ENCODE peak calls at places on chromosomes 1 and 21, in four cellular contexts. One of them, this sample, is unnamed.

GRCh38 chr1:234658143-234658542 is 48.2 kb upstream of the IRF2BP2 start:
- DNase-seq in AG09309: peak
- DNase-seq in AG04449: peak
- DNase-seq in epithelial cell of esophagus: peak
- DNase-seq in this sample: no peak

GRCh38 chr1:15128520-15129313 is 24.8 kb upstream of the TMEM51 start:
- DNase-seq in AG04449: no peak
- DNase-seq in epithelial cell of esophagus: peak
- DNase-seq in AG09309: peak
- DNase-seq in this sample: peak

GRCh38 chr1:23483327-23484252 is at the start of gene ASAP3:
- DNase-seq in AG09309: no peak
- DNase-seq in AG04449: no peak
- DNase-seq in epithelial cell of esophagus: peak
- DNase-seq in this sample: peak

GRCh38 chr1:2802421-2802961 is 998 bp upstream of the TTC34 start:
- DNase-seq in AG09309: no peak
- DNase-seq in epithelial cell of esophagus: no peak
- DNase-seq in AG04449: no peak
- DNase-seq in this sample: no peak

GRCh38 chr1:67987046-67987799 is 63.2 kb downstream of the DIRAS3 start:
- DNase-seq in AG09309: peak
- DNase-seq in epithelial cell of esophagus: peak
- DNase-seq in AG04449: peak
- DNase-seq in this sample: no peak

GRCh38 chr1:245008761-245009160 is 144.4 kb upstream of the HNRNPU start:
- DNase-seq in AG09309: no peak
- DNase-seq in AG04449: no peak
- DNase-seq in epithelial cell of esophagus: no peak
- DNase-seq in this sample: no peak

GRCh38 chr1:204705888-204706837 is 20.6 kb upstream of the LRRN2 start:
- DNase-seq in AG04449: no peak
- DNase-seq in epithelial cell of esophagus: no peak
- DNase-seq in AG09309: no peak
- DNase-seq in this sample: no peak

GRCh38 chr1:7440154-7440553 is 330.9 kb upstream of the VAMP3 start:
- DNase-seq in AG04449: no peak
- DNase-seq in AG09309: no peak
- DNase-seq in epithelial cell of esophagus: no peak
- DNase-seq in this sample: no peak

GRCh38 chr1:214303106-214303505 is 22.1 kb downstream of the SMYD2 start:
- DNase-seq in AG09309: no peak
- DNase-seq in AG04449: no peak
- DNase-seq in epithelial cell of esophagus: no peak
- DNase-seq in this sample: no peak

GRCh38 chr1:234956821-234957329 is 171.8 kb downstream of the TOMM20 start:
- DNase-seq in AG09309: no peak
- DNase-seq in AG04449: no peak
- DNase-seq in epithelial cell of esophagus: no peak
- DNase-seq in this sample: no peak

GRCh38 chr1:76871355-76871974 is 4.2 kb downstream of the ST6GALNAC5 start:
- DNase-seq in AG09309: no peak
- DNase-seq in epithelial cell of esophagus: no peak
- DNase-seq in AG04449: no peak
- DNase-seq in this sample: no peak

GRCh38 chr1:185419718-185420117 is 102.7 kb upstream of the IVNS1ABP start:
- DNase-seq in AG09309: no peak
- DNase-seq in AG04449: no peak
- DNase-seq in epithelial cell of esophagus: peak
- DNase-seq in this sample: no peak

GRCh38 chr1:177871633-177872562 is 98.0 kb downstream of the SEC16B start:
- DNase-seq in AG04449: no peak
- DNase-seq in epithelial cell of esophagus: no peak
- DNase-seq in AG09309: no peak
- DNase-seq in this sample: no peak

GRCh38 chr21:27519357-27519756 is 552.5 kb upstream of the ADAMTS5 start:
- DNase-seq in AG04449: peak
- DNase-seq in epithelial cell of esophagus: peak
- DNase-seq in AG09309: peak
- DNase-seq in this sample: no peak

GRCh38 chr1:227949341-227949921 is 1.7 kb upstream of the WNT9A start:
- DNase-seq in epithelial cell of esophagus: no peak
- DNase-seq in AG04449: no peak
- DNase-seq in AG09309: no peak
- DNase-seq in this sample: no peak

DNA sequence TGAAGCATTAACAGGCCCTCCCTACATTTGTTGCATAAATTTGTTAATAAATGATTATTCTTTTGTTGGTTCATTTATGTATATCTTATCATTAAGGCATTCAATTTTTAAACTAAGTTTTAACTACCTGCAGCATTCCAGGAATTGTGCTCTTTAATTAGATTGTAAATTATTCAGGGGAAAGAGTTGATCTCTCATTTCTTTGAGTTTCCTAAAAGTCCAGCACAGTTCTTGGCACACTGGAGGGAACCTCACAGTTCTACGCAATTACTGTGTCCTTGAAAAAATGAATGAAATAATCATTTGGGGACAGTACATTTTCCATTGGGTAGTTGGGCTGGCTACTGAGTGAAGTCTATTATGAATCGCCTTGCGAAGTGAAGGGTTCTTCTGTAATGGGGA is 493 bp upstream of the STXBP3 start:
- DNase-seq in epithelial cell of esophagus: no peak
- DNase-seq in AG09309: no peak
- DNase-seq in AG04449: no peak
- DNase-seq in this sample: no peak
- H3K4me3 ChIP-seq in epithelial cell of esophagus: no peak
- H3K4me3 ChIP-seq in AG09309: no peak
- H3K4me3 ChIP-seq in AG04449: no peak
- H3K4me3 ChIP-seq in this sample: no peak

GRCh38 chr1:241639653-241640148 is 468 bp downstream of the CHML start:
- DNase-seq in epithelial cell of esophagus: peak
- DNase-seq in AG09309: no peak
- DNase-seq in AG04449: no peak
- DNase-seq in this sample: no peak

GRCh38 chr1:241640149-241640866 is at the start of the genes CHML and OPN3:
- DNase-seq in AG04449: no peak
- DNase-seq in epithelial cell of esophagus: peak
- DNase-seq in AG09309: peak
- DNase-seq in this sample: peak

GRCh38 chr1:241641748-241642592 is 1.8 kb upstream of the CHML start:
- DNase-seq in AG09309: no peak
- DNase-seq in AG04449: no peak
- DNase-seq in epithelial cell of esophagus: peak
- DNase-seq in this sample: no peak

GRCh38 chr1:241642593-241642944 is 2.4 kb upstream of the CHML start:
- DNase-seq in AG04449: no peak
- DNase-seq in AG09309: no peak
- DNase-seq in epithelial cell of esophagus: no peak
- DNase-seq in this sample: no peak

DNA sequence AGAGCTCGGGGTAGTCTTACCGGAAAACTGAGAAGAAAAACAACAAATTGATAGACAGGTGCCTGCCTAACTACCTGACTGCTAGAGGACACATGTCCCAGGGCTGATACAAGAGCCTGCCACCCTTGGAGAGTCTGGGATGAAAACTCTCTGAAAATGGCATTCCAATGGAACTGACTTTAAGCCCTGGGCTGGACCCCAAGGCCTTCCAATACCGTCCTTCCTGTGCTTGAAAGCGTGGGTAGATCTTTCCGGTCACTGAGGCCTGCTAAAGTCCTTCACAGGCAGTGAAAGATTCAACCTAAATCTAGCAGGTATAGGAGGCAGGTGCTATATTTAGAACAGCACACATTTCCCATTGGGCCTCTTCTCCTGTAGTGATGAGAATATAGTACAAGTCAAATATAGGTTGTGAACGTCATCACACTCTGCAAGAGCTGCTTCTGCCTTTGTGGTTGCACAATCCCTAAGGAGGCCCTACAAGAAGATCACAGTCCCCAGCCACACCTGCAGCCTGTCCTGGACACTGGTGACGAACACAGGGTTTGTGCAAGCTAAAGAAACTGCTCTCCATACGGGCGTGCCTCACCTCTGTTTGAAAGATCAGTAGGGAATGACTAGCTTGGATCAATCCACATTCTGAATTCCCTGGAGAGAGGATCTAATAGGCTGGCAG is 836 bp upstream of the CHML start:
- DNase-seq in epithelial cell of esophagus: peak
- DNase-seq in AG09309: no peak
- DNase-seq in AG04449: no peak
- DNase-seq in this sample: no peak
- H3K4me3 ChIP-seq in epithelial cell of esophagus: peak
- H3K4me3 ChIP-seq in AG09309: no peak
- H3K4me3 ChIP-seq in AG04449: no peak
- H3K4me3 ChIP-seq in this sample: peak

GRCh38 chr1:212446333-212446732 is 13.6 kb downstream of the NENF start:
- DNase-seq in AG09309: no peak
- DNase-seq in epithelial cell of esophagus: no peak
- DNase-seq in AG04449: no peak
- DNase-seq in this sample: no peak
- H3K4me3 ChIP-seq in AG09309: no peak
- H3K4me3 ChIP-seq in epithelial cell of esophagus: no peak
- H3K4me3 ChIP-seq in AG04449: no peak
- H3K4me3 ChIP-seq in this sample: no peak

GRCh38 chr1:156076609-156077429 is 5.4 kb downstream of the MEX3A start:
- DNase-seq in AG04449: no peak
- DNase-seq in AG09309: no peak
- DNase-seq in epithelial cell of esophagus: no peak
- DNase-seq in this sample: no peak

GRCh38 chr1:156075775-156076204 is 6.5 kb downstream of the MEX3A start:
- DNase-seq in AG04449: no peak
- DNase-seq in AG09309: no peak
- DNase-seq in epithelial cell of esophagus: no peak
- DNase-seq in this sample: no peak

GRCh38 chr1:156078728-156079127 is 3.5 kb downstream of the MEX3A start:
- DNase-seq in AG04449: no peak
- DNase-seq in AG09309: no peak
- DNase-seq in epithelial cell of esophagus: no peak
- DNase-seq in this sample: no peak

GRCh38 chr1:156075158-156075557 is 7.1 kb downstream of the MEX3A start:
- DNase-seq in AG04449: no peak
- DNase-seq in epithelial cell of esophagus: no peak
- DNase-seq in AG09309: no peak
- DNase-seq in this sample: no peak

DNA sequence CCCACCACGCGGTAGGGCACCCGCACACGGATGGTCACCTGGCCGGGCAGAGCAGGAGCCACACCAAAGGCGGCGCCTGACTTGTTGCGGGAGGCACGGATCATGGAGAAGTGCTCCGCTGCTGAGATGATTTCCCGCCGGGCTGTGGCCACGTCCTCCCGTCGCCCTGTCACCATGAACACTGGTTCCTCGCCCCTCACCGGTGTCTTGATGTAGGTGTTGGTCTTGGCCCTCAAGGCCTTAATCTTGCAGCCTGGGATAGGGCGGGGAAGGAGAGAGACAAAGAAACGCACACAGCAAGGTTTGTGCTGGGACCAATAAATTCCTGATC is 4.9 kb downstream of the MEX3A start:
- DNase-seq in epithelial cell of esophagus: no peak
- DNase-seq in AG09309: no peak
- DNase-seq in AG04449: no peak
- DNase-seq in this sample: no peak
- H3K4me3 ChIP-seq in epithelial cell of esophagus: no peak
- H3K4me3 ChIP-seq in AG09309: no peak
- H3K4me3 ChIP-seq in AG04449: no peak
- H3K4me3 ChIP-seq in this sample: no peak

GRCh38 chr1:161038523-161039153 is at the start of gene TSTD1:
- DNase-seq in AG04449: no peak
- DNase-seq in AG09309: no peak
- DNase-seq in epithelial cell of esophagus: peak
- DNase-seq in this sample: peak
- H3K4me3 ChIP-seq in AG04449: no peak
- H3K4me3 ChIP-seq in AG09309: no peak
- H3K4me3 ChIP-seq in epithelial cell of esophagus: peak
- H3K4me3 ChIP-seq in this sample: peak

GRCh38 chr1:155254714-155255242 is 505 bp downstream of the ENTREP3 start:
- DNase-seq in AG04449: no peak
- DNase-seq in epithelial cell of esophagus: no peak
- DNase-seq in AG09309: no peak
- DNase-seq in this sample: no peak
- H3K4me3 ChIP-seq in AG04449: peak
- H3K4me3 ChIP-seq in epithelial cell of esophagus: peak
- H3K4me3 ChIP-seq in AG09309: peak
- H3K4me3 ChIP-seq in this sample: peak

GRCh38 chr1:199550384-199551067 is 477.0 kb upstream of the NR5A2 start:
- DNase-seq in AG04449: no peak
- DNase-seq in epithelial cell of esophagus: no peak
- DNase-seq in AG09309: no peak
- DNase-seq in this sample: no peak
- H3K4me3 ChIP-seq in AG04449: no peak
- H3K4me3 ChIP-seq in epithelial cell of esophagus: no peak
- H3K4me3 ChIP-seq in AG09309: no peak
- H3K4me3 ChIP-seq in this sample: no peak